ENCODE peak calls at places on chromosomes 2 and 18, in nine cellular contexts. W is GM12865; D is adipocyte; Y is M059J; R is astrocyte of the spinal cord; J is LoVo; I is skeletal muscle cell; L is stimulated activated naive CD4-positive, alpha-beta T cell; Q is fibroblast of mammary gland. B is an unnamed sample.

GRCh38 chr2:130864830-130865229 is 28.1 kb downstream of the ARHGEF4 start:
- DNase-seq in W (no peak), D (peak), Y (peak), R (peak), J (no peak), I (peak), L (no peak), Q (peak), B (peak)

GRCh38 chr2:11573418-11574175 is 39.8 kb downstream of the GREB1 start:
- DNase-seq in W (no peak), D (no peak), Y (peak), R (peak), J (no peak), I (no peak), L (no peak), Q (no peak), B (peak)

GRCh38 chr2:150997702-150998480 is 263.8 kb downstream of the RBM43 start:
- DNase-seq in W (no peak), D (peak), Y (no peak), R (no peak), J (no peak), I (peak), L (no peak), Q (peak), B (no peak)

GRCh38 chr2:98308068-98308467 is 38.2 kb upstream of the CNGA3 start:
- DNase-seq in W (no peak), D (peak), Y (no peak), R (no peak), J (no peak), I (no peak), L (no peak), Q (peak), B (peak)

GRCh38 chr2:120878970-120879369 is 143.3 kb downstream of the GLI2 start:
- DNase-seq in W (no peak), D (no peak), Y (no peak), R (no peak), J (no peak), I (no peak), L (no peak), Q (no peak), B (no peak)

GRCh38 chr18:49177812-49178211 is 227.0 kb upstream of the SMAD7 start:
- DNase-seq in W (no peak), D (peak), Y (peak), R (peak), J (no peak), I (peak), L (no peak), Q (peak), B (peak)

GRCh38 chr18:58513615-58514014 is 115.3 kb downstream of the ALPK2 start:
- DNase-seq in W (no peak), D (no peak), Y (no peak), R (no peak), J (no peak), I (no peak), L (no peak), Q (no peak), B (no peak)

GRCh38 chr2:199442173-199442572 is 15.6 kb downstream of the SATB2 start:
- DNase-seq in W (no peak), D (no peak), Y (no peak), R (no peak), J (no peak), I (no peak), L (no peak), Q (no peak), B (no peak)

GRCh38 chr18:11047817-11048216 is 101.6 kb downstream of the PIEZO2 start:
- DNase-seq in W (peak), D (no peak), Y (no peak), R (no peak), J (no peak), I (no peak), L (no peak), Q (no peak), B (no peak)

GRCh38 chr2:121037480-121037879 is 247.5 kb downstream of the TFCP2L1 start:
- DNase-seq in W (no peak), D (no peak), Y (no peak), R (no peak), J (no peak), I (no peak), L (no peak), Q (no peak), B (no peak)

GRCh38 chr2:62660087-62660486 is 45.4 kb upstream of the EHBP1 start:
- DNase-seq in W (peak), D (no peak), Y (no peak), R (peak), J (no peak), I (no peak), L (no peak), Q (no peak), B (no peak)

GRCh38 chr2:164913640-164914346 is 41.5 kb downstream of the SLC38A11 start:
- DNase-seq in W (no peak), D (peak), Y (peak), R (peak), J (peak), I (no peak), L (no peak), Q (peak), B (peak)

GRCh38 chr2:121721926-121722325 is 14.7 kb downstream of the NIFK start:
- DNase-seq in W (no peak), D (peak), Y (peak), R (peak), J (no peak), I (peak), L (no peak), Q (peak), B (peak)

GRCh38 chr2:18077724-18078123 is 199.3 kb downstream of the KCNS3 start:
- DNase-seq in W (no peak), D (peak), Y (peak), R (peak), J (no peak), I (no peak), L (no peak), Q (no peak), B (peak)

GRCh38 chr2:145203931-145204330 is 684.0 kb upstream of the ZEB2 start:
- DNase-seq in W (no peak), D (no peak), Y (no peak), R (no peak), J (no peak), I (no peak), L (no peak), Q (no peak), B (no peak)

GRCh38 chr2:70087703-70088507 is 628 bp downstream of the PCBP1 start:
- DNase-seq in W (peak), D (peak), Y (peak), R (peak), J (peak), I (no peak), L (peak), Q (peak), B (peak)

GRCh38 chr2:63000801-63001200 is 49.8 kb upstream of the OTX1 start:
- DNase-seq in W (no peak), D (peak), Y (no peak), R (peak), J (no peak), I (no peak), L (no peak), Q (peak), B (peak)

B was measured in choroid plexus epithelial cell.